ENCODE peak calls at places on chromosomes 16 and 17, in eight cellular contexts. V is ACHN; R is pancreas; H is foreskin melanocyte; P is stimulated activated CD8-positive, alpha-beta memory T cell treated with anti-CD3 and anti-CD28 coated beads, Interleukin-4, amount 100 ng/mL, for 1 hour; T is stimulated activated CD4-positive, alpha-beta T cell treated with anti-CD3 and anti-CD28 coated beads, Interleukin-2, amount 100 ng/mL, for 48 hours; L is astrocyte of the spinal cord; C is DMS153. B is an unnamed sample.

GRCh38 chr16:70301121-70301520 is 2.1 kb downstream of the DDX19B start:
- DNase-seq in V (no peak), P (no peak), T (no peak), H (no peak), C (no peak), L (no peak), R (no peak), B (no peak)

GRCh38 chr16:31273676-31274075 is 13.9 kb downstream of the ITGAM start:
- DNase-seq in C (no peak), V (no peak), L (no peak), R (peak; percentile 14), H (no peak), P (no peak), T (no peak), B (no peak)

GRCh38 chr17:7576432-7576937 is 3.0 kb upstream of the CD68 start:
- DNase-seq in T (no peak), L (no peak), R (no peak), C (no peak), H (no peak), P (no peak), V (no peak), B (no peak)

GRCh38 chr16:70662991-70663523 is 16.7 kb downstream of the IL34 start:
- DNase-seq in R (peak; percentile 45), T (no peak), P (no peak), C (no peak), V (no peak), L (no peak), H (no peak), B (no peak)

GRCh38 chr17:64615025-64615677 is 47.0 kb downstream of the SMURF2 start:
- DNase-seq in L (peak; percentile 53), P (no peak), T (no peak), H (no peak), C (no peak), V (peak; percentile 24), R (no peak), B (peak; percentile 57)

GRCh38 chr16:23903001-23903414 is 67.2 kb downstream of the PRKCB start:
- DNase-seq in C (no peak), L (no peak), H (peak; percentile 17), V (no peak), T (no peak), R (no peak), P (no peak), B (no peak)

GRCh38 chr17:68297168-68297567 is 5.9 kb downstream of the ARSG start:
- DNase-seq in C (no peak), H (no peak), L (no peak), P (no peak), T (no peak), R (no peak), V (no peak), B (no peak)

GRCh38 chr17:3197219-3197618 is at the start of gene OR1A2:
- DNase-seq in C (no peak), H (no peak), L (no peak), T (no peak), R (no peak), P (no peak), V (no peak), B (no peak)

GRCh38 chr16:88430185-88430523 is 22.9 kb upstream of the ZFPM1 start:
- DNase-seq in P (no peak), L (no peak), T (no peak), R (no peak), H (no peak), V (no peak), C (no peak), B (no peak)

GRCh38 chr16:89917773-89918452 is 749 bp upstream of the MC1R start:
- DNase-seq in L (peak; percentile 93), P (peak; percentile 42), H (peak; percentile 96), T (peak; percentile 69), C (peak; percentile 90), R (peak; percentile 78), V (peak; percentile 99), B (no peak)

GRCh38 chr17:28347261-28347891 is 10.0 kb downstream of the POLDIP2 start:
- DNase-seq in T (no peak), H (no peak), R (no peak), L (peak; percentile 93), C (no peak), P (no peak), V (peak; percentile 98), B (peak; percentile 79)

GRCh38 chr16:58644765-58645487 is 15.3 kb upstream of the CNOT1 start:
- DNase-seq in R (no peak), H (no peak), P (no peak), C (no peak), L (no peak), V (no peak), T (no peak), B (no peak)

GRCh38 chr17:17343160-17343735 is 40.1 kb downstream of the NT5M start:
- DNase-seq in R (peak; percentile 23), T (no peak), L (no peak), H (no peak), V (no peak), P (no peak), C (no peak), B (no peak)

GRCh38 chr16:58196898-58197313 is 1.0 kb downstream of the CSNK2A2 start:
- DNase-seq in T (no peak), L (peak; percentile 9), P (no peak), V (peak; percentile 24), C (no peak), R (no peak), H (no peak), B (no peak)

GRCh38 chr17:39487946-39488345 is 26.7 kb downstream of the CDK12 start:
- DNase-seq in R (no peak), P (no peak), C (no peak), T (no peak), H (no peak), V (no peak), L (no peak), B (no peak)

GRCh38 chr16:77437859-77438258 is 3.0 kb upstream of the ADAMTS18 start:
- DNase-seq in C (peak; percentile 45), R (no peak), L (peak; percentile 39), V (peak; percentile 69), T (no peak), P (no peak), H (no peak), B (no peak)

GRCh38 chr17:78133971-78134898 is 3.7 kb downstream of the TMC8 start:
- DNase-seq in C (peak; percentile 74), H (no peak), R (peak; percentile 77), T (no peak), L (no peak), P (peak; percentile 62), V (peak; percentile 72), B (no peak)

GRCh38 chr17:59311051-59311468 is 20.4 kb upstream of the YPEL2 start:
- DNase-seq in T (peak; percentile 28), V (peak; percentile 68), L (peak; percentile 42), R (no peak), P (peak; percentile 11), C (peak; percentile 60), H (peak; percentile 34), B (no peak)

GRCh38 chr17:42018339-42018738 is 1.1 kb upstream of the DNAJC7 start:
- DNase-seq in L (no peak), V (no peak), P (no peak), C (no peak), H (no peak), T (no peak), R (no peak), B (no peak)

GRCh38 chr17:44930667-44931066 is 15.4 kb upstream of the GFAP start:
- DNase-seq in T (no peak), L (no peak), P (no peak), C (no peak), V (no peak), R (peak; percentile 7), H (no peak), B (no peak)

GRCh38 chr16:23965137-23965733 is 129.5 kb downstream of the PRKCB start:
- DNase-seq in C (no peak), H (no peak), P (no peak), T (no peak), R (no peak), V (no peak), L (no peak), B (no peak)

GRCh38 chr16:86982347-86982596 is 334.9 kb downstream of the C16orf95 start:
- DNase-seq in C (no peak), R (no peak), V (no peak), P (no peak), L (no peak), T (no peak), H (no peak), B (no peak)

GRCh38 chr17:76797441-76797840 is 59.5 kb downstream of the MFSD11 start:
- DNase-seq in V (no peak), T (no peak), C (no peak), R (no peak), P (no peak), L (no peak), H (no peak), B (no peak)

GRCh38 chr17:7987112-7987893 is 15.1 kb upstream of the GUCY2D start:
- DNase-seq in P (no peak), H (no peak), V (no peak), L (no peak), R (no peak), T (no peak), C (no peak), B (no peak)

GRCh38 chr16:88742896-88743605 is 36.7 kb downstream of the CTU2 start:
- DNase-seq in L (no peak), T (no peak), V (no peak), P (no peak), C (no peak), H (no peak), R (no peak), B (no peak)

GRCh38 chr17:62824290-62825135 is 16.4 kb upstream of the MARCHF10 start:
- DNase-seq in T (no peak), P (no peak), L (peak; percentile 96), H (no peak), C (no peak), R (no peak), V (peak; percentile 87), B (peak; percentile 96)

GRCh38 chr17:65743313-65743665 is 181.8 kb upstream of the AXIN2 start:
- DNase-seq in R (no peak), L (peak; percentile 68), T (no peak), V (no peak), H (peak; percentile 13), P (no peak), C (no peak), B (peak; percentile 23)

GRCh38 chr17:74519951-74520553 is 11.2 kb downstream of the CD300LB start:
- DNase-seq in L (no peak), T (no peak), R (no peak), H (no peak), C (no peak), P (no peak), V (no peak), B (no peak)

GRCh38 chr16:87653234-87653633 is 50.9 kb downstream of the JPH3 start:
- DNase-seq in R (no peak), T (no peak), C (no peak), P (no peak), V (peak; percentile 14), L (no peak), H (no peak), B (no peak)

GRCh38 chr17:62869885-62870580 is 61.9 kb upstream of the MARCHF10 start:
- DNase-seq in C (peak; percentile 69), H (no peak), P (no peak), V (no peak), T (no peak), R (no peak), L (peak; percentile 84), B (peak; percentile 56)

GRCh38 chr17:32274101-32274500 is 8.5 kb downstream of the RHBDL3 start:
- DNase-seq in P (no peak), H (no peak), R (no peak), C (no peak), T (no peak), L (no peak), V (no peak), B (no peak)

GRCh38 chr16:74461826-74462225 is 40.5 kb upstream of the CLEC18B start:
- DNase-seq in L (no peak), T (no peak), C (no peak), V (no peak), H (no peak), R (no peak), P (no peak), B (no peak)

GRCh38 chr17:58513391-58513912 is 986 bp downstream of the MTMR4 start:
- DNase-seq in P (no peak), L (no peak), T (no peak), C (no peak), R (no peak), V (no peak), H (no peak), B (no peak)

GRCh38 chr17:39107141-39107540 is 44.3 kb downstream of the PLXDC1 start:
- DNase-seq in T (no peak), P (no peak), L (no peak), H (no peak), V (no peak), C (no peak), R (no peak), B (no peak)

B was measured in non-pigmented ciliary epithelial cell.